ENCODE peak calls at places on chromosomes 11 and 22, in five cellular contexts. Z, Y, T, G and E are unnamed samples.

GRCh38 chr22:36398602-36399472 is 11.1 kb upstream of the MYH9 start:
- DNase-seq in Z (no peak), T (no peak), Y (peak), G (no peak), E (no peak)

GRCh38 chr11:14300661-14301304 is 58.2 kb downstream of the RRAS2 start:
- DNase-seq in Z (peak), T (no peak), G (peak), Y (peak), E (peak)

GRCh38 chr11:32511926-32512325 is 71.7 kb upstream of the EIF3M start:
- DNase-seq in Z (no peak), Y (no peak), G (no peak), T (no peak), E (no peak)

GRCh38 chr22:35808377-35808776 is 90.7 kb downstream of the APOL5 start:
- DNase-seq in T (no peak), Y (no peak), Z (no peak), G (no peak), E (no peak)

GRCh38 chr11:96465537-96465936 is 75.7 kb downstream of the JRKL start:
- DNase-seq in Z (no peak), Y (no peak), T (no peak), G (no peak), E (no peak)

GRCh38 chr11:61133956-61134662 is 27.1 kb downstream of the VPS37C start:
- DNase-seq in Z (no peak), G (no peak), Y (no peak), T (no peak), E (no peak)

GRCh38 chr11:31492320-31492913 is 17.0 kb downstream of the IMMP1L start:
- DNase-seq in Z (no peak), Y (no peak), G (no peak), T (no peak), E (no peak)

GRCh38 chr11:32527191-32527590 is 56.4 kb upstream of the EIF3M start:
- DNase-seq in Z (no peak), Y (no peak), G (no peak), T (no peak), E (no peak)

GRCh38 chr22:20395897-20396287 is 1.9 kb downstream of the ZNF74 start:
- DNase-seq in T (no peak), G (no peak), Y (no peak), Z (no peak), E (no peak)

GRCh38 chr22:24500251-24500820 is 5.2 kb downstream of the UPB1 start:
- DNase-seq in Y (peak), G (no peak), Z (no peak), T (no peak), E (no peak)

GRCh38 chr11:120209750-120210650 is 832 bp upstream of the OAF start:
- DNase-seq in Z (no peak), G (no peak), Y (no peak), T (no peak), E (no peak)

GRCh38 chr11:119371778-119372182 is 9.7 kb downstream of the USP2 start:
- DNase-seq in Z (no peak), G (no peak), T (no peak), Y (no peak), E (no peak)

GRCh38 chr11:119380160-119380815 is 1.2 kb downstream of the USP2 start:
- DNase-seq in Y (peak), G (no peak), Z (no peak), T (no peak), E (peak)

GRCh38 chr22:49862408-49862776 is 8.7 kb downstream of the ZBED4 start:
- DNase-seq in Z (no peak), Y (no peak), T (no peak), G (no peak), E (no peak)

GRCh38 chr11:6587360-6587953 is 16.0 kb downstream of the RRP8 start:
- DNase-seq in Y (no peak), T (no peak), G (no peak), Z (no peak), E (no peak)

GRCh38 chr11:62880231-62880802 is 379 bp upstream of the SLC3A2 start:
- DNase-seq in T (no peak), G (no peak), Y (no peak), Z (no peak), E (peak)

GRCh38 chr22:25360891-25361645 is 141.6 kb downstream of the CRYBB2 start:
- DNase-seq in G (no peak), Z (no peak), T (no peak), Y (no peak), E (no peak)

GRCh38 chr11:76798202-76798581 is 15.0 kb downstream of the TSKU start:
- DNase-seq in Y (no peak), Z (no peak), G (no peak), T (no peak), E (no peak)

GRCh38 chr11:9170450-9170849 is 79.1 kb upstream of the SCUBE2 start:
- DNase-seq in Z (no peak), G (no peak), T (no peak), Y (no peak), E (no peak)

GRCh38 chr11:23473782-23474181 is 613.5 kb upstream of the CCDC179 start:
- DNase-seq in T (no peak), G (no peak), Y (no peak), Z (no peak), E (no peak)

GRCh38 chr22:35357883-35358621 is 22.8 kb upstream of the HMOX1 start:
- DNase-seq in Y (no peak), T (no peak), G (no peak), Z (peak), E (no peak)

GRCh38 chr11:110428956-110429613 is 663 bp upstream of the FDX1 start:
- DNase-seq in Z (no peak), G (no peak), T (no peak), Y (no peak), E (no peak)

GRCh38 chr11:122248130-122248529 is 132.1 kb upstream of the BLID start:
- DNase-seq in T (no peak), G (no peak), Z (no peak), Y (no peak), E (no peak)

GRCh38 chr11:94806436-94806835 is 38.3 kb downstream of the AMOTL1 start:
- DNase-seq in T (no peak), Y (no peak), G (no peak), Z (no peak), E (no peak)

GRCh38 chr11:503179-503981 is 3.7 kb downstream of the RNH1 start:
- DNase-seq in G (no peak), T (peak), Z (no peak), Y (no peak), E (peak)

GRCh38 chr11:33802414-33802950 is 28.2 kb upstream of the FBXO3 start:
- DNase-seq in T (no peak), Y (peak), G (peak), Z (peak), E (no peak)

GRCh38 chr11:71449596-71449995 is 1.4 kb upstream of the DHCR7 start:
- DNase-seq in T (no peak), Z (no peak), G (no peak), Y (no peak), E (peak)

GRCh38 chr11:33633251-33634003 is 67.2 kb downstream of the C11orf91 start:
- DNase-seq in Y (peak), G (peak), T (no peak), Z (peak), E (no peak)

GRCh38 chr11:100397401-100397800 is 289.7 kb upstream of the ARHGAP42 start:
- DNase-seq in T (no peak), Z (no peak), G (no peak), Y (no peak), E (no peak)

GRCh38 chr11:244376-244775 is 7.6 kb downstream of the PSMD13 start:
- DNase-seq in G (no peak), T (no peak), Z (no peak), Y (no peak), E (no peak)

GRCh38 chr11:65437436-65438227 is 15.0 kb downstream of the NEAT1 start:
- DNase-seq in Y (no peak), G (no peak), Z (no peak), T (no peak), E (no peak)

GRCh38 chr11:5596611-5597201 is at the start of gene TRIM6:
- DNase-seq in T (no peak), Z (no peak), Y (no peak), G (no peak), E (peak)

GRCh38 chr11:132099692-132100091 is 729.3 kb downstream of the NTM start:
- DNase-seq in Y (no peak), G (no peak), Z (no peak), T (no peak), E (no peak)

GRCh38 chr11:87454246-87454645 is 416.5 kb downstream of the TMEM135 start:
- DNase-seq in T (peak), Z (no peak), G (no peak), Y (no peak), E (no peak)

GRCh38 chr11:7657306-7658025 is 15.8 kb downstream of the CYB5R2 start:
- DNase-seq in Z (peak), G (no peak), Y (peak), T (no peak), E (peak)

GRCh38 chr11:1055990-1056771 is 18.5 kb upstream of the MUC2 start:
- DNase-seq in Y (no peak), G (no peak), Z (no peak), T (no peak), E (no peak)

GRCh38 chr22:36328635-36329216 is 59.0 kb downstream of the MYH9 start:
- DNase-seq in T (peak), G (no peak), Y (no peak), Z (no peak), E (peak)

DNA sequence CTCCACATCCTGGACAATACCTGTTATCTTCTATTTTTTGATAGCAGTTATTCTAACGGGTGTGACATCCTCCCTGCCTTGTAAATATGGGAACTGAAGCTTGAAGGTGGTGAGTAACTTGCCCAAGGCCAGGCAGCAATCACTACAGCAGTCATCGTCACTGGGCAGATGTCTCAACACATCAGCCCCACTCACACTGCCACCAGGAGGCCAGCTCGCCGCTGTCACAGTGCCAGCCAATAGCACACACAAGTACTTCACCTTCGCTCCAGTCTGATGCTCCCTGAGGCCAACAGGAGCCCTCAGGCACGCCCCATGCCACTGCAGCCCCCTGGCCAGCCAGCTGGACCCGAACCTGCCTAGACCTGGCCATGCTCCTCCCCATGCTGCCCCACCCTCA is 4.9 kb upstream of the TTLL1 start:
- DNase-seq in Y (peak), T (no peak), G (no peak), Z (no peak), E (no peak)
- TF ChIP-seq YY1 in Y (no peak), T (no peak), G (no peak), Z (no peak), E (no peak)

GRCh38 chr11:10657308-10658271 is 36.0 kb downstream of the IRAG1 start:
- DNase-seq in G (no peak), Z (no peak), Y (no peak), T (peak), E (peak)
- TF ChIP-seq ATF3 in G (no peak), Z (no peak), Y (no peak), T (no peak), E (no peak)

GRCh38 chr11:43788394-43788793 is 92.2 kb upstream of the ALKBH3 start:
- DNase-seq in Y (no peak), Z (no peak), T (no peak), G (no peak), E (no peak)
- H3K9ac ChIP-seq in Y (no peak), Z (no peak), T (no peak), G (no peak), E (no peak)

GRCh38 chr22:27828214-27828587 is 26.6 kb upstream of the MN1 start:
- DNase-seq in Y (no peak), T (no peak), Z (no peak), G (no peak), E (no peak)

GRCh38 chr22:27823221-27823620 is 21.7 kb upstream of the MN1 start:
- DNase-seq in T (no peak), Z (no peak), Y (no peak), G (no peak), E (no peak)

GRCh38 chr22:27827586-27828213 is 26.1 kb upstream of the MN1 start:
- DNase-seq in G (no peak), Z (no peak), Y (no peak), T (no peak), E (no peak)

GRCh38 chr22:27820896-27821866 is 19.6 kb upstream of the MN1 start:
- DNase-seq in T (no peak), Y (peak), Z (no peak), G (no peak), E (no peak)

DNA sequence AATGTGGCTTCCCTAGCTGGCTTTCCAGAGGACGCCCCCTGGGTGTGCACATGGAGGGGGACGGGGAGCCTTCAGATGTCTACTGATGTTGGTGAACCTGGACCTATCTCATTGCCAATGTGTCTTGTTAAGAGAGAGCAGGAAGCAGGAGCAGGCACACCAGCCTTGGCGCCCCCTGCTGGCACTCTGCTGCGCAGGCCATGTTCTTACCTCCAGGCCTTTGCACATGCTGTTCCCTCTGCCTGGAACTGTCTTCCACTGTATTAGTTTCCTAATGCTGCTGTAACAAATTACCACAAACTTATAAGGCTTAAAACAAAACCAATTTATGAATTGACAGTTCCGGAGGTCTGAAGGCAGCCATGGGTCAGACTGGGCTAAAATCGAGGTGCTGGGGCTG is 23.6 kb upstream of the MN1 start:
- DNase-seq in Z (no peak), G (no peak), Y (no peak), T (no peak), E (no peak)
- TF ChIP-seq YY1 in Z (no peak), G (no peak), Y (no peak), T (no peak), E (no peak)

DNA sequence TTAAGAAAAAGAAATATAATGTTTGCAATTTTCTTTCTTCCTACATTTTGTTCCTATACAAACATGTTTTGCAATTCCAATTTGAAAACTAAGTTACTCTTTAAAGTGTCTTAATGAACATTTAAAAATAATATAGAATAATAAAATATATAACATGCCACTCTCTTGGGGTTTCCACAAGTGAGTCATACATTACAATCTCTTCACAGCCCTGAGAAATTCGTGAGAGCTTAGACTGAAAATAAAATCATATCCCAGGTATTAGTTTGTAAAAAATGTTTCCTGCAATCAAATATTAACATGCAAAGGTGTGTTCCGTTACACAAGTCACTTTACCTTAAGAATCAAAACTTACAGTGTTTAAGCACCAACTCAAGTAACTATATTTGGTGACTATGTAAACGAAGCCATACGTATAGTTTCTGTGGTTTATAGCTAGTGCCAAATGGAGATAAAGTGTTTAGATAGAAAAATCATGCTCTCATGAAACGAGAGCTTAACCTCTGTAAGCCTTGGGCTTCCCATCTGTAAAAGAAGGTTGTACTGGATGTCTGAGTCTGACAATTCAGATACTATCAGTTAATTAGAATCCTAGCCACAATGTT is 253.6 kb upstream of the ANO3 start:
- DNase-seq in T (no peak), Y (no peak), Z (no peak), G (no peak), E (no peak)
- TF ChIP-seq ATF3 in T (no peak), Y (no peak), Z (no peak), G (no peak), E (no peak)

GRCh38 chr22:44668190-44668885 is 33.7 kb upstream of the PRR5 start:
- DNase-seq in G (no peak), Y (no peak), Z (no peak), T (no peak), E (peak)

GRCh38 chr22:44667829-44668189 is 34.2 kb upstream of the PRR5 start:
- DNase-seq in Y (no peak), G (no peak), Z (no peak), T (no peak), E (no peak)

GRCh38 chr22:44669725-44670027 is 32.3 kb upstream of the PRR5 start:
- DNase-seq in G (no peak), Y (no peak), T (no peak), Z (no peak), E (peak)

GRCh38 chr22:44670220-44670983 is 31.6 kb upstream of the PRR5 start:
- DNase-seq in Z (no peak), T (no peak), G (no peak), Y (no peak), E (no peak)

DNA sequence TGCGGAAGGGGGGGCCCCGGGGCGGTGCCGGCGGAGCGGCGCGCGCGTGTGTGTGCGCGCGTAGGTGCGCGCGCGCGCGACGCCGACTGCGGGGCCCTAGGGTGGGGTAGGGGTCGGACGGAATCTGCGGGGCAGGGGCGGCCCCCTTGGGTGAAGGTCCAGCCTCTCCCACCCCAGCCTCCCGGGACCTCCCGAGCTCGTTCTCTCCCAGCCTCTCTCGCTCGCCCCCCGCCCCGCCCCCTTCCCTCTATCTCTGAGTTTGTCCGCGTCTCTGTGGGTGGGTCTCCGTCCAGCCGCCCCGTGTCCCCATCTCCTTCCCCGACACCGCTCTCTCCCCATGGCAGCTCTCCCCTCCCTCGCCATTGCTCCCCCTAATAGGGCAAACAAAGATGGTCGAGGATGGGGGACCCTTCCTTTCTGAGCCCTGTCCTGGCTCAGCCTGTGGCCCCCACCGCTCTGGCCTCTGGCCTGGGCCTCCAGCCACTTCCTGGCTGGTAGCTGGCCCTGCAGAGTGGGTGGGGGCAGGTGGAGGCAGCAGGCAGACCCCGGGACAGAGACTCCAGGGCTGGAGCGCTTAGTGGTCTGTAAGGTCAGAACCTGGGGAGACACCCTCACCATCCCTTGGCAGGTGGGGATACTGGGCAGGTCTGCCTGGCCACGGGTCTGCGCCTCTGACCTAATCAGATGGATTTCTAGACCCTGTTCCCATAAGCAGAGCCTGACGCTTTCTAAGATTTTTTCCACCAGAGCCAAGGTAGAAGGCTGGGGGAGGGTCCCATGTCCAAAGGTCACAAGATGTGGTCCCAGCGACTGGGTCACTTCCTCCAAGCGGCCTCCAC is 32.9 kb upstream of the PRR5 start:
- DNase-seq in Y (no peak), Z (no peak), T (no peak), G (no peak), E (peak)
- H3K9ac ChIP-seq in Y (no peak), Z (no peak), T (no peak), G (no peak), E (peak)

GRCh38 chr22:33018232-33018864 is 39.8 kb downstream of the SYN3 start:
- DNase-seq in Y (peak), T (peak), Z (peak), G (peak), E (peak)
- TF ChIP-seq YY1 in Y (no peak), T (peak), Z (no peak), G (no peak), E (no peak)

GRCh38 chr22:38924197-38924952 is 33.0 kb upstream of the APOBEC3A start:
- DNase-seq in Y (peak), G (no peak), Z (peak), T (no peak), E (no peak)
- TF ChIP-seq ATF3 in Y (peak), G (no peak), Z (no peak), T (no peak), E (no peak)

GRCh38 chr22:43711681-43712080 is 100.4 kb downstream of the EFCAB6 start:
- DNase-seq in Y (no peak), Z (no peak), G (no peak), T (no peak), E (no peak)
- H3K9ac ChIP-seq in Y (no peak), Z (no peak), G (no peak), T (no peak), E (no peak)

GRCh38 chr11:113567867-113568266 is 92.7 kb upstream of the DRD2 start:
- DNase-seq in G (no peak), Z (no peak), T (no peak), Y (no peak), E (no peak)

GRCh38 chr11:113563766-113564165 is 88.6 kb upstream of the DRD2 start:
- DNase-seq in Z (no peak), T (no peak), G (no peak), Y (no peak), E (no peak)

GRCh38 chr11:113562576-113562975 is 87.4 kb upstream of the DRD2 start:
- DNase-seq in G (no peak), Z (no peak), Y (no peak), T (no peak), E (no peak)

GRCh38 chr11:113567097-113567496 is 91.9 kb upstream of the DRD2 start:
- DNase-seq in Z (no peak), T (no peak), Y (no peak), G (no peak), E (no peak)

GRCh38 chr11:113562981-113563461 is 87.8 kb upstream of the DRD2 start:
- DNase-seq in G (no peak), Z (no peak), Y (no peak), T (no peak), E (no peak)
- TF ChIP-seq YY1 in G (no peak), Z (no peak), Y (no peak), T (no peak), E (no peak)